ENCODE peak calls at places on chromosomes 5 and 9, in four cellular contexts. H is NCI-H2029; Y is smooth muscle cell of the brain vasculature; V is activated CD4-positive, alpha-beta T cell treated with anti-CD3 and anti-CD28 coated beads, Interleukin-2, amount 10 ng/mL, durations not matched to agents 7 days and 5 days. I is an unnamed sample.

GRCh38 chr5:59021837-59022514 is 439.1 kb downstream of the RAB3C start:
- DNase-seq in H (peak), Y (no peak), V (no peak), I (no peak)

GRCh38 chr9:93968451-93969327 is 13.5 kb upstream of the BARX1 start:
- DNase-seq in H (no peak), Y (no peak), V (no peak), I (no peak)

GRCh38 chr9:9819886-9820285 is 792.9 kb downstream of the PTPRD start:
- DNase-seq in H (no peak), Y (no peak), V (no peak), I (no peak)

GRCh38 chr5:15290953-15291352 is 209.0 kb upstream of the FBXL7 start:
- DNase-seq in H (no peak), Y (no peak), V (no peak), I (no peak)

GRCh38 chr5:93831449-93831848 is 90.0 kb upstream of the POU5F2 start:
- DNase-seq in H (no peak), Y (peak), V (no peak), I (no peak)

GRCh38 chr9:86721843-86722705 is 225.2 kb downstream of the GAS1 start:
- DNase-seq in H (no peak), Y (no peak), V (no peak), I (no peak)

GRCh38 chr5:96410013-96410412 is 23.0 kb downstream of the PCSK1 start:
- DNase-seq in H (no peak), Y (no peak), V (no peak), I (no peak)

GRCh38 chr5:10894445-10895054 is 133.5 kb upstream of the DAP start:
- DNase-seq in H (no peak), Y (no peak), V (no peak), I (no peak)

GRCh38 chr5:116557669-116558271 is 16.9 kb downstream of the SEMA6A start:
- DNase-seq in H (no peak), Y (no peak), V (no peak), I (no peak)

GRCh38 chr9:124010665-124011321 is 775 bp upstream of the LHX2 start:
- DNase-seq in H (no peak), Y (no peak), V (no peak), I (no peak)

GRCh38 chr9:123669355-123669754 is 260.6 kb downstream of the DENND1A start:
- DNase-seq in H (peak), Y (no peak), V (no peak), I (no peak)

GRCh38 chr9:124755061-124755460 is 16.1 kb downstream of the NR6A1 start:
- DNase-seq in H (no peak), Y (no peak), V (no peak), I (no peak)

GRCh38 chr9:124017929-124018730 is 6.6 kb downstream of the LHX2 start:
- DNase-seq in H (no peak), Y (no peak), V (no peak), I (no peak)

GRCh38 chr9:125649826-125650225 is 57.2 kb downstream of the MAPKAP1 start:
- DNase-seq in H (no peak), Y (no peak), V (no peak), I (no peak)

GRCh38 chr5:169347786-169348185 is 46.8 kb upstream of the SLIT3 start:
- DNase-seq in H (no peak), Y (no peak), V (no peak), I (no peak)

GRCh38 chr5:72452515-72453259 is 54.5 kb downstream of the ZNF366 start:
- DNase-seq in H (no peak), Y (peak), V (no peak), I (no peak)

GRCh38 chr5:88979244-88979643 is 96.3 kb upstream of the MEF2C start:
- DNase-seq in H (no peak), Y (no peak), V (no peak), I (no peak)

GRCh38 chr9:120921751-120922181 is 4.8 kb downstream of the TRAF1 start:
- DNase-seq in H (no peak), Y (no peak), V (no peak), I (no peak)

GRCh38 chr5:24804221-24804681 is 159.5 kb upstream of the CDH10 start:
- DNase-seq in H (no peak), Y (no peak), V (no peak), I (no peak)

GRCh38 chr5:133779828-133780475 is 167.6 kb upstream of the FSTL4 start:
- DNase-seq in H (no peak), Y (no peak), V (no peak), I (no peak)

GRCh38 chr9:136433043-136433715 is 6.5 kb downstream of the INPP5E start:
- DNase-seq in H (no peak), Y (no peak), V (no peak), I (no peak)

GRCh38 chr9:109868722-109869121 is 88.7 kb downstream of the PALM2AKAP2 start:
- DNase-seq in H (no peak), Y (no peak), V (no peak), I (no peak)

GRCh38 chr9:93814561-93814960 is 140.6 kb downstream of the BARX1 start:
- DNase-seq in H (peak), Y (no peak), V (no peak), I (no peak)

GRCh38 chr5:175873090-175873454 is 1.7 kb downstream of the CPLX2 start:
- DNase-seq in H (peak), Y (no peak), V (no peak), I (no peak)

GRCh38 chr9:91727316-91727861 is 222.6 kb downstream of the ROR2 start:
- DNase-seq in H (peak), Y (no peak), V (peak), I (peak)